ENCODE peak calls at places on chromosomes 6 and 20, in four cellular contexts. P, N, M and I are unnamed samples.
A peak's percentile ranks its signal among the peaks of the same experiment; 100 is the strongest.

GRCh38 chr20:5061209-5061608 is 58.5 kb downstream of the PCNA start:
- DNase-seq in P (peak; percentile 65), M (no peak), N (peak; percentile 87), I (no peak)

GRCh38 chr6:147651249-147652063 is 143.0 kb downstream of the SAMD5 start:
- DNase-seq in P (no peak), M (no peak), N (peak; percentile 8), I (no peak)

GRCh38 chr6:136696783-136697364 is 95.4 kb downstream of the MAP3K5 start:
- DNase-seq in N (no peak), P (no peak), M (no peak), I (no peak)

GRCh38 chr6:1770435-1770843 is 160.7 kb downstream of the FOXC1 start:
- DNase-seq in M (no peak), P (no peak), N (no peak), I (no peak)

GRCh38 chr20:21522479-21523397 is 8.9 kb upstream of the NKX2-2 start:
- DNase-seq in P (no peak), N (no peak), M (peak; percentile 71), I (no peak)

GRCh38 chr6:74753883-74754600 is 451.8 kb downstream of the COL12A1 start:
- DNase-seq in M (no peak), P (no peak), N (no peak), I (no peak)

GRCh38 chr6:167005350-167006159 is 6.4 kb downstream of the CEP43 start:
- DNase-seq in M (no peak), N (no peak), P (no peak), I (peak; percentile 59)

GRCh38 chr6:166567107-166567506 is 19.4 kb downstream of the RAMACL start:
- DNase-seq in M (no peak), P (no peak), N (no peak), I (no peak)

GRCh38 chr6:41974281-41974825 is 32.7 kb upstream of the CCND3 start:
- DNase-seq in N (no peak), M (no peak), P (no peak), I (no peak)

GRCh38 chr20:20837574-20838021 is 125.2 kb upstream of the RALGAPA2 start:
- DNase-seq in P (peak; percentile 60), M (peak; percentile 78), N (peak; percentile 59), I (peak; percentile 25)

GRCh38 chr20:50029697-50030428 is 47.1 kb downstream of the SNAI1 start:
- DNase-seq in P (peak; percentile 80), M (no peak), N (peak; percentile 92), I (peak; percentile 81)

GRCh38 chr6:106372838-106373501 is 12.5 kb downstream of the CRYBG1 start:
- DNase-seq in N (no peak), M (no peak), P (no peak), I (no peak)

GRCh38 chr6:158798311-158798710 is 20.9 kb downstream of the EZR start:
- DNase-seq in P (no peak), M (no peak), N (no peak), I (no peak)

GRCh38 chr20:32497589-32498224 is 87.4 kb downstream of the NOL4L start:
- DNase-seq in M (no peak), N (no peak), P (no peak), I (no peak)

GRCh38 chr6:169960003-169960344 is 208.6 kb downstream of the ERMARD start:
- DNase-seq in M (no peak), N (no peak), P (no peak), I (no peak)

GRCh38 chr20:15032352-15032622 is 694.9 kb upstream of the FLRT3 start:
- DNase-seq in P (no peak), M (no peak), N (no peak), I (no peak)

GRCh38 chr6:25788305-25788922 is 33.9 kb downstream of the SLC17A4 start:
- DNase-seq in M (peak; percentile 76), P (peak; percentile 72), N (peak; percentile 57), I (peak; percentile 65)
- TF ChIP-seq KDM1A in M (no peak), P (no peak), N (no peak), I (no peak)

GRCh38 chr6:111423960-111424846 is 58.8 kb downstream of the REV3L start:
- DNase-seq in M (no peak), P (no peak), N (no peak), I (no peak)
- TF ChIP-seq KDM1A in M (no peak), P (no peak), N (no peak), I (peak; percentile 31)

DNA sequence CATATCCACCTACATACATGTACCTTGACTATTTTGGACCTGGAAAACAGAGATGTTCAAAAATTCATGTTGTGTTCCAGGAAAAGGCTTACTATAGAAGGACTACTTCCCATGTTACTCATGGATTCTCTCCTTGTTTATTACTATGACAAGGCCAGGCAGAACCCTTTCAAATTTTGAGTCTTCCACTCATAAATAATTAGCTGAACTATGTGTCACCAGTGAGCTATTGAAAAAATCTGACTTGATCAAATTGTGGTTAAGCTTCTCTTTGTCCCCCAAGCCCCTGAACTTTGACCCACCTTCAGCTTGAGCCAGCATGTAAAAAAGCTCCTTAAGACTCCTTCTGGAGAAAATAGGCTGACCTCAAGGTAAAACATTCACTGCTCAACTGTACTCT is 1142.8 kb upstream of the EYS start:
- DNase-seq in N (no peak), M (no peak), P (no peak), I (no peak)
- TF ChIP-seq KDM1A in N (no peak), M (no peak), P (no peak), I (no peak)

GRCh38 chr6:47626782-47627181 is 71.6 kb upstream of the ADGRF4 start:
- DNase-seq in P (no peak), N (no peak), M (no peak), I (no peak)
- TF ChIP-seq KDM1A in P (no peak), N (no peak), M (no peak), I (no peak)

GRCh38 chr6:34021001-34021838 is 124.7 kb downstream of the GRM4 start:
- DNase-seq in P (no peak), M (no peak), N (no peak), I (peak; percentile 50)
- TF ChIP-seq KDM1A in P (no peak), M (no peak), N (no peak), I (no peak)

DNA sequence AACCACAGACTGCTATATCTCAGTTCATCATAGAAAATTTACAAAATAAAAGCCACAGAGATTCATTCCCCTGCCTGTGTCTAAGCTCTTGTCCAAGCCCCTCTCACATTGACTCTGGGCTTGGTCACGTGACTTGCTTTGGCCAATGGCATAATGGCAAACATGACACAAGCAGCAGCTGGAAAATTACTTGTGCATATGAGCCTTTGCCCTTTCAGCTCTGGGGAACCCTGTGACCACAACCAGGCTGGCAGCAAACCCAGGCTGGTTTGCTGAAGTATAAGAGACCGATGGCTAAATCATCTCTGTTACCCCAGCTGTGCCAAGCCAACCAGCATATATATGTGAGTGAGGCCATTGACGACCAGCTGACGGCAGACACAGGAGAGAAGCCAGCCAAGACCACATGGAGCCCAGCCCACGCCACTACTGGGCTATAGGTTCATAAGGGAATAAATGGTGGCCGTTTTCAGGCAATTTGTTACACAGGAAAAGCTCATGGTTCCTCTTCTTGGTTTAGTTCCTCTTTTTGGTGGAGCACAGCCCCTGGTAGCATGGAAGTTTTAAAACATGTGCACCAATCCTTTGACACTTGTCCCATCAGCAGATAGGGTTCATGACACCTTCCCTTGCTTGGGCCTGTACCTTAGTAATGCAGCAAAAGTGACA is 31.8 kb upstream of the RSPO4 start:
- DNase-seq in N (no peak), M (no peak), P (no peak), I (peak; percentile 17)
- TF ChIP-seq KDM1A in N (no peak), M (no peak), P (no peak), I (no peak)